ENCODE peak calls at places on chromosomes 3 and 15, in eight cellular contexts. One of them, this sample, is unnamed.

GRCh38 chr15:73991260-73991659 is 835 bp downstream of the STOML1 start:
- DNase-seq in NB4: no peak
- DNase-seq in CD14-positive monocyte: no peak
- DNase-seq in OCI-LY7: no peak
- DNase-seq in stomach: no peak
- DNase-seq in GM13977: no peak
- DNase-seq in mesothelial cell of epicardium: no peak
- DNase-seq in psoas muscle: peak
- DNase-seq in this sample: no peak

GRCh38 chr15:83571820-83572707 is 81.9 kb upstream of the ADAMTSL3 start:
- DNase-seq in mesothelial cell of epicardium: no peak
- DNase-seq in stomach: no peak
- DNase-seq in OCI-LY7: peak
- DNase-seq in psoas muscle: no peak
- DNase-seq in NB4: peak
- DNase-seq in CD14-positive monocyte: no peak
- DNase-seq in GM13977: peak
- DNase-seq in this sample: peak

GRCh38 chr3:177610677-177611654 is 413.7 kb upstream of the TBL1XR1 start:
- DNase-seq in NB4: no peak
- DNase-seq in OCI-LY7: no peak
- DNase-seq in stomach: peak
- DNase-seq in psoas muscle: no peak
- DNase-seq in mesothelial cell of epicardium: peak
- DNase-seq in GM13977: no peak
- DNase-seq in CD14-positive monocyte: no peak
- DNase-seq in this sample: no peak

GRCh38 chr3:55482496-55483195 is 4.5 kb downstream of the WNT5A start:
- DNase-seq in CD14-positive monocyte: no peak
- DNase-seq in OCI-LY7: no peak
- DNase-seq in NB4: no peak
- DNase-seq in stomach: no peak
- DNase-seq in GM13977: no peak
- DNase-seq in mesothelial cell of epicardium: peak
- DNase-seq in psoas muscle: no peak
- DNase-seq in this sample: no peak

GRCh38 chr3:128274837-128275236 is 121.6 kb downstream of the EEFSEC start:
- DNase-seq in mesothelial cell of epicardium: no peak
- DNase-seq in stomach: no peak
- DNase-seq in CD14-positive monocyte: no peak
- DNase-seq in psoas muscle: no peak
- DNase-seq in GM13977: no peak
- DNase-seq in NB4: no peak
- DNase-seq in OCI-LY7: no peak
- DNase-seq in this sample: no peak

GRCh38 chr3:157844770-157845522 is 261.3 kb downstream of the SHOX2 start:
- DNase-seq in OCI-LY7: no peak
- DNase-seq in mesothelial cell of epicardium: no peak
- DNase-seq in stomach: no peak
- DNase-seq in psoas muscle: no peak
- DNase-seq in NB4: no peak
- DNase-seq in GM13977: no peak
- DNase-seq in CD14-positive monocyte: no peak
- DNase-seq in this sample: no peak

GRCh38 chr3:54853573-54854404 is 74.1 kb downstream of the LRTM1 start:
- DNase-seq in CD14-positive monocyte: no peak
- DNase-seq in psoas muscle: peak
- DNase-seq in stomach: peak
- DNase-seq in GM13977: peak
- DNase-seq in OCI-LY7: peak
- DNase-seq in NB4: peak
- DNase-seq in mesothelial cell of epicardium: peak
- DNase-seq in this sample: peak

GRCh38 chr3:13555753-13556152 is 6.8 kb downstream of the FBLN2 start:
- DNase-seq in GM13977: no peak
- DNase-seq in OCI-LY7: no peak
- DNase-seq in CD14-positive monocyte: no peak
- DNase-seq in mesothelial cell of epicardium: no peak
- DNase-seq in NB4: no peak
- DNase-seq in psoas muscle: no peak
- DNase-seq in stomach: no peak
- DNase-seq in this sample: no peak

GRCh38 chr3:138043266-138044029 is 33.5 kb downstream of the CLDN18 start:
- DNase-seq in psoas muscle: no peak
- DNase-seq in mesothelial cell of epicardium: no peak
- DNase-seq in NB4: no peak
- DNase-seq in OCI-LY7: no peak
- DNase-seq in stomach: no peak
- DNase-seq in GM13977: no peak
- DNase-seq in CD14-positive monocyte: no peak
- DNase-seq in this sample: no peak

GRCh38 chr3:16366581-16366980 is 101.6 kb downstream of the OXNAD1 start:
- DNase-seq in NB4: no peak
- DNase-seq in OCI-LY7: peak
- DNase-seq in stomach: no peak
- DNase-seq in mesothelial cell of epicardium: no peak
- DNase-seq in GM13977: no peak
- DNase-seq in CD14-positive monocyte: no peak
- DNase-seq in psoas muscle: no peak
- DNase-seq in this sample: no peak

GRCh38 chr3:25960776-25961175 is 170.9 kb downstream of the OXSM start:
- DNase-seq in NB4: no peak
- DNase-seq in stomach: no peak
- DNase-seq in mesothelial cell of epicardium: no peak
- DNase-seq in GM13977: no peak
- DNase-seq in CD14-positive monocyte: no peak
- DNase-seq in psoas muscle: no peak
- DNase-seq in OCI-LY7: no peak
- DNase-seq in this sample: no peak

GRCh38 chr15:68536331-68537095 is 42.3 kb upstream of the CORO2B start:
- DNase-seq in psoas muscle: no peak
- DNase-seq in mesothelial cell of epicardium: no peak
- DNase-seq in NB4: no peak
- DNase-seq in CD14-positive monocyte: no peak
- DNase-seq in stomach: no peak
- DNase-seq in OCI-LY7: no peak
- DNase-seq in GM13977: no peak
- DNase-seq in this sample: no peak

DNA sequence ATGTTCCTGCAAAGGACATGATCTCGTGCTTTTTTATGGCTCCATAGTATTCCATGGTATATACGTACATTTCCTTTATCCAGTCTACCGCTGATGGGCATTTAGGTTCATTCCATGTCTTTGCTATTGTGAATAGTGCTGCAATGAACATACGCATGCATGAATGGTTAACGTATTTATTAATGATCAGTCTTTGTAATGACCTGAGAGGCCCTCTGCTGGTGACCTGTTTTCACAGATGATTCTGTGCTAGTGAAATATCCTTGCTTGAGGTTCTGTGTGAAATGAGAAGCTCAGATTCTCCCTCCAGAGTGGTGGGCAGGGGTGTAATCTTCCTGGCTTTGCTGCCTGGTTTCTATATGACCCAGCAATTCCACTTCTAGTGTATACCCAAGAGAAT is 160.2 kb upstream of the RASGRP1 start:
- DNase-seq in psoas muscle: no peak
- DNase-seq in GM13977: no peak
- DNase-seq in mesothelial cell of epicardium: no peak
- DNase-seq in stomach: no peak
- DNase-seq in OCI-LY7: no peak
- DNase-seq in NB4: no peak
- DNase-seq in CD14-positive monocyte: no peak
- DNase-seq in this sample: no peak
- TF ChIP-seq CTCF in psoas muscle: no peak
- TF ChIP-seq CTCF in GM13977: peak
- TF ChIP-seq CTCF in mesothelial cell of epicardium: no peak
- TF ChIP-seq CTCF in stomach: no peak
- TF ChIP-seq CTCF in OCI-LY7: peak
- TF ChIP-seq CTCF in NB4: no peak
- TF ChIP-seq CTCF in CD14-positive monocyte: no peak
- TF ChIP-seq CTCF in this sample: no peak

GRCh38 chr3:73867524-73867923 is 242.8 kb upstream of the PDZRN3 start:
- DNase-seq in stomach: no peak
- DNase-seq in OCI-LY7: no peak
- DNase-seq in mesothelial cell of epicardium: no peak
- DNase-seq in GM13977: no peak
- DNase-seq in NB4: no peak
- DNase-seq in psoas muscle: no peak
- DNase-seq in CD14-positive monocyte: no peak
- DNase-seq in this sample: no peak

GRCh38 chr3:73868688-73869315 is 244.1 kb upstream of the PDZRN3 start:
- DNase-seq in psoas muscle: no peak
- DNase-seq in OCI-LY7: no peak
- DNase-seq in CD14-positive monocyte: no peak
- DNase-seq in stomach: peak
- DNase-seq in NB4: peak
- DNase-seq in mesothelial cell of epicardium: peak
- DNase-seq in GM13977: no peak
- DNase-seq in this sample: peak

DNA sequence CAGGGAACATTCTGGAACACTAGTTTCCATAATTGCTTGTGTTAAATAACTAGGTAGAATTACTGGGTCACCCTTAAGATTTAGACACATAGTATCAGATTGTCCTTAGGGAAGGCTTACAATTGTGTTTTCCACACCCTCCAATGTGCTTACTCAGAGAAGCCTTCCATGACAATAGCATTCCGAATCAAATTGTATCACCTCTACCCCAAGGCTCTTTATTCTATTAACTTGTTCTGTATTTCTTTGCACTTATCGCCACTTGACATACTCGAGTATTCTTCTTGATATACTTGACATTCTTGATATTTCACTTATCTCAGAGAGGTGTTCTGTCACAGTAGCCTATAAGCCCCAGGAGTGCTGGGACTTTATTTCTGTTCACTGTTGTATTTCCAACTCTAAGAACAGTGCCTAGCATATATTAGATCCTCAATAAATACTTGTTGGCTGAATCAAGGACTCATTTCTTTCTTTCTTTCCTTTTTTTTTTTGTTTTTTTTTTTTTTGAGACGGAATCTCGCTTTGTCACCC is 238.9 kb upstream of the PDZRN3 start:
- DNase-seq in GM13977: no peak
- DNase-seq in OCI-LY7: no peak
- DNase-seq in CD14-positive monocyte: no peak
- DNase-seq in NB4: no peak
- DNase-seq in stomach: no peak
- DNase-seq in psoas muscle: no peak
- DNase-seq in mesothelial cell of epicardium: no peak
- DNase-seq in this sample: no peak
- TF ChIP-seq CTCF in GM13977: no peak
- TF ChIP-seq CTCF in OCI-LY7: no peak
- TF ChIP-seq CTCF in CD14-positive monocyte: no peak
- TF ChIP-seq CTCF in NB4: no peak
- TF ChIP-seq CTCF in stomach: no peak
- TF ChIP-seq CTCF in psoas muscle: no peak
- TF ChIP-seq CTCF in mesothelial cell of epicardium: no peak
- TF ChIP-seq CTCF in this sample: no peak

DNA sequence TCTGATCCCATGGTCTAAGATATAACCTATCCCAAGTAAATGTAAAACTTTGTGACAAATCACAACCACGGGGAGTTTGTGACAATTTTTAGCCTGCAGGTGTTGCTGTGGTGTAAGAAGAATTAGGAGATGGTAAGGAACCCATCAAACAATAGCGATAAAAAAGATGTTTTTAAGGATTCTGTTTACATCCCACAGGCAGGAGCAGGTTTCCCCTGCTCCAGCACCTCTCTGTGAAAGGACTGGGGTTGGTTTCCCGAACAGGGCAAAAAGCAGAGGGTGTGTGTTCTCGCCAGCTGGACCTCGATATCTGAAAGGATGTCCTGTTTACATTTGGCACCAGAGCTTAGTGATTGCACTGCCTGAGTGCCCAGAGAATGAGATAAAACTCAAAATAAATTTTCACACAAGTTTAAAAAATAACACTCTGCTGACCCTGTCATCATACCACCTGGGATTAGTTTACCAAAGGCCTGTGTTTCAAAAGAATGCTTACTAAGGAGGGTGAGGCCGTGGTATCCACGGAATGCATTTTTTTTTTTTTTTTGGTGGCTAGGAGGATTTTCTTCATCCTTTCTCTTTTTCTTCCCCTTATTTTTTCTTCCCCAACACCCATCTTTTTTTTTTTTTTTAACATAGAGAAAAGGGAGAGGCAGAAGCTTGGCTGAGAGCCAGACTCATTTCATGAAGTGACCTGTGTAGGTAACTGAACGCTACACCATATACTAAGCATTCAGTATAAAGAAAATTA is 151.8 kb upstream of the DPH6 start:
- DNase-seq in mesothelial cell of epicardium: no peak
- DNase-seq in GM13977: no peak
- DNase-seq in stomach: no peak
- DNase-seq in psoas muscle: no peak
- DNase-seq in NB4: no peak
- DNase-seq in CD14-positive monocyte: no peak
- DNase-seq in OCI-LY7: no peak
- DNase-seq in this sample: no peak
- TF ChIP-seq CTCF in mesothelial cell of epicardium: no peak
- TF ChIP-seq CTCF in GM13977: no peak
- TF ChIP-seq CTCF in stomach: no peak
- TF ChIP-seq CTCF in psoas muscle: no peak
- TF ChIP-seq CTCF in NB4: no peak
- TF ChIP-seq CTCF in CD14-positive monocyte: no peak
- TF ChIP-seq CTCF in OCI-LY7: no peak
- TF ChIP-seq CTCF in this sample: no peak

DNA sequence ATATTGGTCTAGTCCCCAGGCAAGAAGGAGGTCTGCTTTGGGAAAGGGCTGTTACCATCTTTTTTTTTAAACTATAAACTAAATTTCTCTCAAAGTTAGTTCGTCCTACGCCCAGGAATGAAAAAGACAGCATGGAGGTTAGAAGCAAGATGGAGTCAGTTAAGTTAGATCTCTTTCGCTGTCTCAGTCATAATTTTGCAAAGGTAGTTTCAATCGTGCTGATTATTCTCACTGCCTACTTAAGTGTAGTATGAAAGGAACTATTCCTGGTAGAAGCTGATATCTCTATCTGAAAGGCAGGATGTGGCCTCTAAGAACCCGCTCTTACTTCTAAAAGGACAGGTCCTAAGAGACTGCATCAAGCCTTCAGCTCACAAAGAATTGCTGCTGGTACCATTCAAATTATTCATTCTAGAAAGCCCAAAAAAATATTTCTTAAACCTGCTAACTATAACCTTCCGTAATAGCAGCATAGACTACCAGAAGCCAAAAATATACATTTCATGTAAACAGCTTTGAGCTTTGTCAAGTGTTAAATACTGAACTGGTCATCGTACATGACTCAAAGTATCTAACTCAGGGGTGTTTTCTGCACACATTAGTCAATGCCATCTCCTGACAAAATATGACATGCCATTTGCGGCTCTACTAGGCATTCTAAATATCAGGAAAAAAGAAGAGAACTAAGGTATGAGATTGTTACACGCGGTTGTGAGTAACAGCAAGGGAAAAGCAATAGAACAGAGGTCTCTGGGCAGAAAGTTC is 96.0 kb upstream of the CCDC80 start:
- DNase-seq in NB4: no peak
- DNase-seq in GM13977: no peak
- DNase-seq in stomach: no peak
- DNase-seq in CD14-positive monocyte: no peak
- DNase-seq in psoas muscle: no peak
- DNase-seq in mesothelial cell of epicardium: no peak
- DNase-seq in OCI-LY7: no peak
- DNase-seq in this sample: no peak
- TF ChIP-seq CTCF in NB4: no peak
- TF ChIP-seq CTCF in GM13977: no peak
- TF ChIP-seq CTCF in stomach: no peak
- TF ChIP-seq CTCF in CD14-positive monocyte: no peak
- TF ChIP-seq CTCF in psoas muscle: no peak
- TF ChIP-seq CTCF in mesothelial cell of epicardium: no peak
- TF ChIP-seq CTCF in OCI-LY7: no peak
- TF ChIP-seq CTCF in this sample: no peak

GRCh38 chr15:44286814-44287555 is 1.5 kb upstream of the GOLM2 start:
- DNase-seq in psoas muscle: no peak
- DNase-seq in CD14-positive monocyte: no peak
- DNase-seq in mesothelial cell of epicardium: no peak
- DNase-seq in OCI-LY7: peak
- DNase-seq in stomach: no peak
- DNase-seq in GM13977: no peak
- DNase-seq in NB4: peak
- DNase-seq in this sample: no peak
- TF ChIP-seq CTCF in psoas muscle: peak
- TF ChIP-seq CTCF in CD14-positive monocyte: peak
- TF ChIP-seq CTCF in mesothelial cell of epicardium: peak
- TF ChIP-seq CTCF in OCI-LY7: peak
- TF ChIP-seq CTCF in stomach: peak
- TF ChIP-seq CTCF in GM13977: no peak
- TF ChIP-seq CTCF in NB4: no peak
- TF ChIP-seq CTCF in this sample: no peak